ENCODE peak calls at places on chromosomes 3 and 15, in six cellular contexts. B is GM23338, G is suprapubic skin, I is HCT116, O is stomach, H is H1. C is an unnamed sample. For H3K4me1, the result is how much of the 10 kb centered on the place peaks cover.

GRCh38 chr15:62665449-62665848 is 377.1 kb upstream of the TPM1 start:
- DNase-seq in B (peak), G (no peak), I (no peak), O (no peak), H (no peak), C (no peak)

GRCh38 chr3:196643201-196643749 is 3.8 kb downstream of the NRROS start:
- DNase-seq in B (no peak), G (no peak), I (no peak), O (no peak), H (no peak), C (peak)

GRCh38 chr3:15120986-15121385 is 22.0 kb upstream of the RBSN start:
- DNase-seq in B (no peak), G (no peak), I (no peak), O (no peak), H (no peak), C (no peak)

GRCh38 chr3:46916278-46916677 is 38.8 kb downstream of the PTH1R start:
- DNase-seq in B (no peak), G (no peak), I (no peak), O (no peak), H (no peak), C (no peak)

GRCh38 chr3:127365383-127365782 is 77.5 kb upstream of the PRR20G start:
- DNase-seq in B (no peak), G (no peak), I (no peak), O (no peak), H (no peak), C (peak)

GRCh38 chr3:187850256-187851010 is 105.2 kb upstream of the BCL6 start:
- DNase-seq in B (no peak), G (peak), I (no peak), O (no peak), H (no peak), C (peak)

GRCh38 chr3:17038141-17038540 is 153.4 kb downstream of the PLCL2 start:
- DNase-seq in B (no peak), G (no peak), I (no peak), O (no peak), H (no peak), C (no peak)

GRCh38 chr3:11514191-11514770 is 129.4 kb downstream of the VGLL4 start:
- DNase-seq in B (no peak), G (no peak), I (no peak), O (peak), H (no peak), C (no peak)

GRCh38 chr3:65569845-65570405 is 468.8 kb downstream of the MAGI1 start:
- DNase-seq in B (no peak), G (no peak), I (no peak), O (no peak), H (no peak), C (no peak)

GRCh38 chr3:44802006-44802405 is 40.4 kb downstream of the KIF15 start:
- DNase-seq in B (no peak), G (no peak), I (no peak), O (no peak), H (no peak), C (no peak)

GRCh38 chr3:99683876-99684275 is 45.5 kb downstream of the COL8A1 start:
- DNase-seq in B (no peak), G (no peak), I (no peak), O (no peak), H (no peak), C (no peak)

GRCh38 chr3:190370369-190370768 is 17.6 kb upstream of the CLDN16 start:
- DNase-seq in B (no peak), G (no peak), I (no peak), O (no peak), H (no peak), C (no peak)

GRCh38 chr15:98596885-98597343 is 51.4 kb upstream of the IGF1R start:
- DNase-seq in B (no peak), G (no peak), I (no peak), O (no peak), H (no peak), C (no peak)

GRCh38 chr3:37290551-37290950 is 116.2 kb upstream of the LRRFIP2 start:
- DNase-seq in B (peak), G (no peak), I (no peak), O (no peak), H (no peak), C (no peak)

GRCh38 chr3:1532935-1533606 is 440.2 kb downstream of the CNTN6 start:
- DNase-seq in B (no peak), G (no peak), I (no peak), O (no peak), H (no peak), C (no peak)

GRCh38 chr3:134427400-134428111 is 53.3 kb upstream of the AMOTL2 start:
- DNase-seq in B (no peak), G (no peak), I (peak), O (no peak), H (no peak), C (no peak)

GRCh38 chr3:50126287-50127211 is 28.6 kb upstream of the SEMA3F start:
- DNase-seq in B (peak), G (no peak), I (no peak), O (peak), H (peak), C (no peak)

GRCh38 chr3:136753112-136753939 is 1.1 kb upstream of the STAG1 start:
- DNase-seq in B (no peak), G (no peak), I (no peak), O (no peak), H (no peak), C (no peak)

GRCh38 chr3:142929109-142929508 is 34.4 kb downstream of the PAQR9 start:
- DNase-seq in B (peak), G (no peak), I (peak), O (peak), H (peak), C (peak)

GRCh38 chr15:58506787-58507671 is 75.2 kb downstream of the LIPC start:
- DNase-seq in B (peak), G (no peak), I (no peak), O (no peak), H (no peak), C (no peak)

GRCh38 chr15:82535566-82536408 is 4.5 kb downstream of the RPS17 start:
- DNase-seq in B (no peak), G (no peak), I (no peak), O (no peak), H (no peak), C (no peak)

GRCh38 chr15:88612186-88612796 is 8.8 kb upstream of the AEN start:
- DNase-seq in B (peak), G (no peak), I (no peak), O (no peak), H (no peak), C (no peak)

GRCh38 chr3:133464573-133464972 is 64.7 kb downstream of the BFSP2 start:
- DNase-seq in B (no peak), G (no peak), I (no peak), O (no peak), H (no peak), C (no peak)

GRCh38 chr15:52180851-52181450 is 10.2 kb downstream of the GNB5 start:
- DNase-seq in B (no peak), G (no peak), I (no peak), O (no peak), H (no peak), C (no peak)

GRCh38 chr3:98986073-98986472 is 84.6 kb upstream of the DCBLD2 start:
- DNase-seq in B (peak), G (no peak), I (peak), O (no peak), H (no peak), C (no peak)

GRCh38 chr15:22911306-22911705 is 68.9 kb downstream of the CYFIP1 start:
- DNase-seq in B (no peak), G (no peak), I (no peak), O (no peak), H (no peak), C (no peak)

GRCh38 chr15:93046120-93046519 is 42.9 kb downstream of the RGMA start:
- DNase-seq in B (no peak), G (no peak), I (no peak), O (no peak), H (no peak), C (no peak)

GRCh38 chr3:18080198-18080689 is 337.8 kb upstream of the TBC1D5 start:
- DNase-seq in B (no peak), G (no peak), I (no peak), O (no peak), H (no peak), C (no peak)

GRCh38 chr3:62670351-62670750 is 204.9 kb downstream of the CADPS start:
- DNase-seq in B (no peak), G (no peak), I (no peak), O (no peak), H (no peak), C (no peak)

GRCh38 chr3:137110392-137110996 is 152.7 kb downstream of the IL20RB start:
- DNase-seq in B (peak), G (no peak), I (peak), O (no peak), H (no peak), C (no peak)

GRCh38 chr3:23834082-23834870 is 28.5 kb downstream of the UBE2E1 start:
- DNase-seq in B (peak), G (no peak), I (no peak), O (no peak), H (no peak), C (no peak)

GRCh38 chr3:122942937-122943827 is 84.4 kb downstream of the SEMA5B start:
- DNase-seq in B (peak), G (no peak), I (peak), O (peak), H (peak), C (peak)

GRCh38 chr15:41559489-41560177 is 621 bp downstream of the TYRO3 start:
- DNase-seq in B (no peak), G (no peak), I (no peak), O (no peak), H (peak), C (no peak)

GRCh38 chr3:132549890-132550578 is 47.0 kb upstream of the ACKR4 start:
- DNase-seq in B (no peak), G (no peak), I (no peak), O (no peak), H (no peak), C (no peak)

GRCh38 chr3:50008931-50009330 is 69.0 kb downstream of the RBM6 start:
- DNase-seq in B (no peak), G (no peak), I (no peak), O (no peak), H (no peak), C (no peak)

GRCh38 chr3:129519896-129520440 is 8.5 kb upstream of the RHO start:
- DNase-seq in B (no peak), G (no peak), I (no peak), O (no peak), H (no peak), C (no peak)

GRCh38 chr3:136068708-136069107 is 103.2 kb downstream of the PPP2R3A start:
- DNase-seq in B (no peak), G (no peak), I (no peak), O (no peak), H (no peak), C (no peak)

GRCh38 chr15:66294157-66294931 is 976 bp downstream of the DIS3L start:
- DNase-seq in B (peak), G (no peak), I (no peak), O (no peak), H (no peak), C (peak)

GRCh38 chr15:83815506-83815905 is 161.6 kb downstream of the ADAMTSL3 start:
- DNase-seq in B (no peak), G (no peak), I (no peak), O (no peak), H (no peak), C (no peak)

GRCh38 chr15:31439328-31439727 is 112.7 kb downstream of the KLF13 start:
- DNase-seq in B (peak), G (peak), I (peak), O (no peak), H (peak), C (peak)

DNA sequence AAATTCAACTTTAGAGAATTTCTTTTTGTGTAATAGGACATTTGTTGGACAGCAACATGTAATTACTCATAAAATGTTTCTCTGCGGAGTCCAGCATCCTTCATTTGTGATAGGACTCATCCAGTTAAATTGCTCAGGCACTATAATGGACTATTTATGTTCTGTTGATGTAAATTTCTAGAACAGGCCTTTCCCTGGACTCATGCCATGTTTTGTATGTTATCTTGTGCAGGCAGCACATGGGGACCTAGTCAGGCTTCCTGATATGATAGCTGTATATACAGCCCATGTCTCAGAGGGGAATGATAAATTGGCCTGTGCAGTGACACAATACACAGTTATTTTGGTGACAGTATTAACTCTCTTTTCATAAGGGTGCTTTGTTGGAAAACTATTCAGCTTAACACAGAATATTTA is 51.5 kb downstream of the MBNL1 start:
- DNase-seq in B (no peak), G (no peak), I (no peak), O (no peak), H (no peak), C (no peak)
- TF ChIP-seq POLR2AphosphoS5 in B (no peak), G (no peak), I (no peak), O (no peak), H (no peak), C (peak)

GRCh38 chr3:194103475-194103874 is 32.5 kb upstream of the HES1 start:
- DNase-seq in B (no peak), G (no peak), I (no peak), O (no peak), H (no peak), C (no peak)

GRCh38 chr3:194101592-194102432 is 34.1 kb upstream of the HES1 start:
- DNase-seq in B (no peak), G (no peak), I (no peak), O (peak), H (no peak), C (peak)

GRCh38 chr3:194102436-194102835 is 33.5 kb upstream of the HES1 start:
- DNase-seq in B (no peak), G (no peak), I (no peak), O (no peak), H (no peak), C (no peak)

GRCh38 chr3:194105292-194105691 is 30.7 kb upstream of the HES1 start:
- DNase-seq in B (no peak), G (no peak), I (no peak), O (no peak), H (no peak), C (no peak)

DNA sequence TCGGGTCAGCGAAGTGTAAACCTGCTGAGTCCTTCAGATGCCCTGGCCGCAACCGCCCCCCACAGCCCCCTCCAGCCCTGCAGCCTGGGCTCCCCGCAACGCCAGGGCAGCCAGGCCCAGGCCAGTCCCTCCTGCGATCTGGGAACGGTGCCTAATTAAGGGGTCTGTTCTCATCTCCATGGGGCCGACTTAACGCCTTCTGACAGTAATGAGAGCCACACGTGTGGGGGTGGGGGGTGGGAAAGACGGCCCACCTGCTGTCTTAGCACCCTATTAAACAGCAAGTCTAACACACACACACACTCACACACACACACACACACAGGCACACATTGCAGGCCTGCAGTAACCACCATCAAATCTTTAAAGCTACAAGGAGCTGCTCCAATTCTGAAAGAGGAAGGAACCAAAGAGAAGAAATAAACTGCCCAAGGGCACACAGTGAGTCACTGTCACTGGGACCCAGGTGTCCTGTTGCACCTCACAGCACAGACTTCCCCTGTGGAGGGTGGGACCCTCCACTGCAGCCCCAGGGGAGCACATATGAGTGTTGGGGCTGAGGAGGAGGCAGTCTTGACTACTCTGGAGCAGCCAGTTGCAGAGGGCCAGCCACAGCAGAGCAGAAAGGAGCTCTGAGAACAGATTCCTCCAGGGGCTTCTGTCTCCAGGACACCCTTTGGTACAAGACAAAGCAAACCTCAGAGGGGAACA is 31.8 kb upstream of the HES1 start:
- DNase-seq in B (no peak), G (no peak), I (no peak), O (no peak), H (no peak), C (no peak)
- H3K4me1 ChIP-seq in B (under half), G (under half), I (under half), O (under half), H (under half), C (under half)

DNA sequence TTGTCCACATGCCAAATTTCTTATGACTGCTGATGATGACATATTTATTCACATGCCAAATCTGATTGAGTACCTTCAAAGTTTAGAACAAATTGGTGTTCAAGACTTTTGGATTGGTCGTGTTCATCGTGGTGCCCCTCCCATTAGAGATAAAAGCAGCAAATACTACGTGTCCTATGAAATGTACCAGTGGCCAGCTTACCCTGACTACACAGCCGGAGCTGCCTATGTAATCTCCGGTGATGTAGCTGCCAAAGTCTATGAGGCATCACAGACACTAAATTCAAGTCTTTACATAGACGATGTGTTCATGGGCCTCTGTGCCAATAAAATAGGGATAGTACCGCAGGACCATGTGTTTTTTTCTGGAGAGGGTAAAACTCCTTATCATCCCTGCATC is 17.3 kb downstream of the B3GNT5 start:
- DNase-seq in B (no peak), G (no peak), I (no peak), O (no peak), H (no peak), C (no peak)
- TF ChIP-seq POLR2AphosphoS5 in B (no peak), G (no peak), I (no peak), O (no peak), H (no peak), C (no peak)

GRCh38 chr15:101445109-101445508 is 44.4 kb downstream of the PCSK6 start:
- DNase-seq in B (no peak), G (no peak), I (no peak), O (no peak), H (no peak), C (no peak)
- H3K4me1 ChIP-seq in B (under half), G (under half), I (under half), O (under half), H (under half), C (under half)

GRCh38 chr3:4533489-4534443 is 40.6 kb downstream of the ITPR1 start:
- DNase-seq in B (peak), G (no peak), I (no peak), O (no peak), H (no peak), C (no peak)
- TF ChIP-seq POLR2AphosphoS5 in B (no peak), G (no peak), I (no peak), O (no peak), H (no peak), C (no peak)

GRCh38 chr3:150989208-150989607 is 16.7 kb upstream of the CLRN1 start:
- DNase-seq in B (no peak), G (no peak), I (no peak), O (no peak), H (no peak), C (no peak)
- H3K4me1 ChIP-seq in B (under half), G (under half), I (under half), O (under half), H (under half), C (under half)

GRCh38 chr3:180989291-180990163 is at the start of gene DNAJC19:
- DNase-seq in B (peak), G (peak), I (peak), O (peak), H (peak), C (peak)
- TF ChIP-seq POLR2AphosphoS5 in B (peak), G (peak), I (peak), O (peak), H (peak), C (peak)

DNA sequence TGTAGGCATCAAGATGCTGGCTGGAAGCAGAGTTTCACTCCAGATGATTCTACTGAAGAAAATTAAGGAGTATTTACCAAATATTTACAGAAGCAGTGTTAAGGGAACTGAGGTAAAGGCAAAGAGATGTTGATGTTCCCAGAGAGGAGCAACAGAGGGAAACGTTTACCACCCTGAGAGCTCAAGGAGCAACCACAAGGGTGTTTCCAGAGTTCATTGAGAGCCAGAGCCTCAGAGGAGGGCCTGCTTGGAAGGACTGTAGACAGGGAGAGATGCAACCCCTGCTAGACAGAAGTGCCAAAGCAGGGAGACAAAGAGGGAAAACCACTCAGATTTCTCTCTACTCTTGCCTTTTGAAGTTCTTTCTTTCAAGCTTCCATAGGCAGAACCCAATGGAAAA is 474.5 kb downstream of the RBMS3 start:
- DNase-seq in B (no peak), G (no peak), I (no peak), O (no peak), H (no peak), C (no peak)
- H3K4me1 ChIP-seq in B (under half), G (under half), I (under half), O (under half), H (under half), C (under half)

DNA sequence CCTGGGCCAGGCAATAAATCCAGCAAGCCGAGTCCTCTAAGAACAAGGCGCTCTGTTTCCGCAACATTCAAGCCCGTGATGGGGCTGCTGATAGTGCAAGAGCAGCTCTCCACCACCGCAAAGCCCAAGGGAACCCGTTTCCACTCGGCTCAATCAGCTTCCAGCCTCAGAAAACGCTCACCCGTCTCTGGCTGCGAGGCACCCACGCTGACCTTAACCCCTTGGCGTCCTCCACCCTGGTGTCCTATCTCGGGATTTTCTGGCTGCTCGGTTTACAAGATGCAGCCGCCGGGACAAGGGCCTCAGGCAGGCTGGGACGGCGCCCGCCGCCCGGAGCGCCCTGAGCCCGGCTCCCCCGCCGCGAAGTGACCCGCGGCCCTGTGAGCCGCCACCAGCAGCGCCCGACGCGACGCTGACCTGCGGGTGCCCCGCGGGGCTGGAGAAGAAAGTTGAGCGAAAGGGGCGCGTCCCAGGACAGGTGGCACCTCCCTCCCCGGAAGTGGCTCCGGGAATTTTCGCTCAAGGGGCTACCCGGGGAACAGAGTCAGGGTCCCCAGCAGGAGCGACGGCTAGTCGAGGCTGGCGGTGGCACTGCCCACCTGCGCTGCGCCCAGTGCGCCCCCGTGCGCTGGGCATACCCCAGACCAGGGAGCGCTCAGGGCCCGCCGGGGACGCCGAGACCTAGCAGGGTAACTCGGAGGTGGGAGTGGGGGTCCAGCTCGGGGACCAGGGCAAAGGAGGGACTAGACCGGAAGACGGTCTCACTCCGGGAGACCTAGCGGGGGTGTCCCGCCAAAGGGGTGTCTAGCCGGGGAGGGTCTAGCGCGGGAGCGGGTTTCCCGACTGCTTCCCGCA is 18.1 kb downstream of the SPATA12 start:
- DNase-seq in B (peak), G (peak), I (no peak), O (peak), H (peak), C (peak)
- TF ChIP-seq POLR2AphosphoS5 in B (peak), G (no peak), I (peak), O (no peak), H (no peak), C (no peak)

C was measured in transverse colon.